ENCODE peak calls at places on chromosome 1, in seven cellular contexts. One of them, this sample, is unnamed.

GRCh38 chr1:223702735-223703667 is 9.3 kb upstream of the CAPN2 start:
- DNase-seq in effector memory CD4-positive, alpha-beta T cell: no peak
- DNase-seq in fibroblast of lung: peak; percentile 45
- DNase-seq in CD4-positive, alpha-beta memory T cell: no peak
- DNase-seq in K562: no peak
- DNase-seq in tibial nerve: no peak
- DNase-seq in A549: no peak
- DNase-seq in this sample: no peak

GRCh38 chr1:185293967-185294542 is 23.0 kb downstream of the IVNS1ABP start:
- DNase-seq in K562: no peak
- DNase-seq in CD4-positive, alpha-beta memory T cell: no peak
- DNase-seq in A549: no peak
- DNase-seq in effector memory CD4-positive, alpha-beta T cell: no peak
- DNase-seq in fibroblast of lung: no peak
- DNase-seq in tibial nerve: no peak
- DNase-seq in this sample: no peak

GRCh38 chr1:21944261-21945074 is 7.4 kb upstream of the HSPG2 start:
- DNase-seq in tibial nerve: no peak
- DNase-seq in A549: no peak
- DNase-seq in effector memory CD4-positive, alpha-beta T cell: no peak
- DNase-seq in K562: no peak
- DNase-seq in fibroblast of lung: no peak
- DNase-seq in CD4-positive, alpha-beta memory T cell: no peak
- DNase-seq in this sample: no peak

GRCh38 chr1:104932030-104932915 is 1182.6 kb downstream of the AMY1C start:
- DNase-seq in fibroblast of lung: no peak
- DNase-seq in K562: no peak
- DNase-seq in CD4-positive, alpha-beta memory T cell: no peak
- DNase-seq in tibial nerve: no peak
- DNase-seq in effector memory CD4-positive, alpha-beta T cell: no peak
- DNase-seq in A549: no peak
- DNase-seq in this sample: no peak

GRCh38 chr1:204503122-204503912 is 8.7 kb upstream of the PIK3C2B start:
- DNase-seq in A549: peak; percentile 56
- DNase-seq in effector memory CD4-positive, alpha-beta T cell: no peak
- DNase-seq in fibroblast of lung: peak; percentile 85
- DNase-seq in tibial nerve: no peak
- DNase-seq in K562: peak; percentile 52
- DNase-seq in CD4-positive, alpha-beta memory T cell: peak; percentile 74
- DNase-seq in this sample: no peak

GRCh38 chr1:204577794-204578478 is 61.7 kb downstream of the MDM4 start:
- DNase-seq in tibial nerve: no peak
- DNase-seq in K562: no peak
- DNase-seq in effector memory CD4-positive, alpha-beta T cell: no peak
- DNase-seq in fibroblast of lung: no peak
- DNase-seq in CD4-positive, alpha-beta memory T cell: no peak
- DNase-seq in A549: no peak
- DNase-seq in this sample: no peak

GRCh38 chr1:201709564-201710295 is 119.2 kb upstream of the IPO9 start:
- DNase-seq in K562: peak; percentile 88
- DNase-seq in A549: peak; percentile 82
- DNase-seq in effector memory CD4-positive, alpha-beta T cell: no peak
- DNase-seq in tibial nerve: peak; percentile 55
- DNase-seq in CD4-positive, alpha-beta memory T cell: peak; percentile 35
- DNase-seq in fibroblast of lung: peak; percentile 65
- DNase-seq in this sample: no peak

GRCh38 chr1:111990026-111990877 is 784 bp upstream of the KCND3 start:
- DNase-seq in K562: no peak
- DNase-seq in CD4-positive, alpha-beta memory T cell: no peak
- DNase-seq in fibroblast of lung: no peak
- DNase-seq in effector memory CD4-positive, alpha-beta T cell: no peak
- DNase-seq in tibial nerve: no peak
- DNase-seq in A549: no peak
- DNase-seq in this sample: no peak

GRCh38 chr1:9689011-9689706 is 37.6 kb downstream of the PIK3CD start:
- DNase-seq in fibroblast of lung: peak; percentile 67
- DNase-seq in effector memory CD4-positive, alpha-beta T cell: peak; percentile 69
- DNase-seq in tibial nerve: peak; percentile 74
- DNase-seq in A549: peak; percentile 38
- DNase-seq in K562: peak; percentile 97
- DNase-seq in CD4-positive, alpha-beta memory T cell: peak; percentile 80
- DNase-seq in this sample: peak; percentile 37

GRCh38 chr1:226945106-226945857 is 5.2 kb downstream of the COQ8A start:
- DNase-seq in K562: no peak
- DNase-seq in fibroblast of lung: no peak
- DNase-seq in tibial nerve: no peak
- DNase-seq in A549: no peak
- DNase-seq in effector memory CD4-positive, alpha-beta T cell: no peak
- DNase-seq in CD4-positive, alpha-beta memory T cell: no peak
- DNase-seq in this sample: no peak

GRCh38 chr1:221394011-221394544 is 347.8 kb downstream of the DUSP10 start:
- DNase-seq in K562: no peak
- DNase-seq in tibial nerve: no peak
- DNase-seq in fibroblast of lung: peak; percentile 93
- DNase-seq in CD4-positive, alpha-beta memory T cell: no peak
- DNase-seq in A549: no peak
- DNase-seq in effector memory CD4-positive, alpha-beta T cell: no peak
- DNase-seq in this sample: no peak

DNA sequence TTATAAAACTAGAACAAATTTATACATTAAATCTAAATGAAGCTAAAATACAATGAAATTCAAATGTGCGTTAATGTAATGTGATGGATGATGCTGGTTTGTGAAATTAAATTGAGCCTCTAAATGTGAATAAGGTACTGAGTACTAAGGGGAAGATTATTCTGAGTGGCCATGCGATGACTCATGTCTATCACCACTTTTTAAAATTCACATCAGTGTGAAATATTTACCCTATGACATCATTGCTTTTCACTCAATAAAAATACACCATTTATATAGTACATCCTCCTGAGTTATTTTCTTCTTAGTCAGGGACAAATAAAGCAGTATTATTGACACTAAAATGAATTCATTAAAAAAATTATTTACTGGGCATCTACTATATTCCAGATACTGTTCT is 224.9 kb upstream of the FAM78B start:
- DNase-seq in K562: no peak
- DNase-seq in effector memory CD4-positive, alpha-beta T cell: no peak
- DNase-seq in A549: no peak
- DNase-seq in fibroblast of lung: no peak
- DNase-seq in CD4-positive, alpha-beta memory T cell: no peak
- DNase-seq in tibial nerve: no peak
- DNase-seq in this sample: no peak
- H3K27ac ChIP-seq in K562: no peak overlapping the region
- H3K27ac ChIP-seq in effector memory CD4-positive, alpha-beta T cell: no peak overlapping the region
- H3K27ac ChIP-seq in A549: no peak overlapping the region
- H3K27ac ChIP-seq in fibroblast of lung: no peak overlapping the region
- H3K27ac ChIP-seq in CD4-positive, alpha-beta memory T cell: no peak overlapping the region
- H3K27ac ChIP-seq in tibial nerve: no peak overlapping the region
- H3K27ac ChIP-seq in this sample: no peak overlapping the region

GRCh38 chr1:2130871-2131289 is 63.7 kb downstream of the FAAP20 start:
- DNase-seq in tibial nerve: no peak
- DNase-seq in fibroblast of lung: no peak
- DNase-seq in A549: no peak
- DNase-seq in K562: no peak
- DNase-seq in CD4-positive, alpha-beta memory T cell: no peak
- DNase-seq in effector memory CD4-positive, alpha-beta T cell: no peak
- DNase-seq in this sample: no peak
- H3K4me1 ChIP-seq in tibial nerve: peaks cover 3% of the 10 kb centered on the region
- H3K4me1 ChIP-seq in fibroblast of lung: peaks cover 5% of the 10 kb centered on the region
- H3K4me1 ChIP-seq in A549: peaks cover 8% of the 10 kb centered on the region
- H3K4me1 ChIP-seq in K562: peaks cover 64% of the 10 kb centered on the region
- H3K4me1 ChIP-seq in CD4-positive, alpha-beta memory T cell: peaks cover 26% of the 10 kb centered on the region
- H3K4me1 ChIP-seq in effector memory CD4-positive, alpha-beta T cell: peaks cover 25% of the 10 kb centered on the region
- H3K4me1 ChIP-seq in this sample: no peaks in the 10 kb centered on the region

DNA sequence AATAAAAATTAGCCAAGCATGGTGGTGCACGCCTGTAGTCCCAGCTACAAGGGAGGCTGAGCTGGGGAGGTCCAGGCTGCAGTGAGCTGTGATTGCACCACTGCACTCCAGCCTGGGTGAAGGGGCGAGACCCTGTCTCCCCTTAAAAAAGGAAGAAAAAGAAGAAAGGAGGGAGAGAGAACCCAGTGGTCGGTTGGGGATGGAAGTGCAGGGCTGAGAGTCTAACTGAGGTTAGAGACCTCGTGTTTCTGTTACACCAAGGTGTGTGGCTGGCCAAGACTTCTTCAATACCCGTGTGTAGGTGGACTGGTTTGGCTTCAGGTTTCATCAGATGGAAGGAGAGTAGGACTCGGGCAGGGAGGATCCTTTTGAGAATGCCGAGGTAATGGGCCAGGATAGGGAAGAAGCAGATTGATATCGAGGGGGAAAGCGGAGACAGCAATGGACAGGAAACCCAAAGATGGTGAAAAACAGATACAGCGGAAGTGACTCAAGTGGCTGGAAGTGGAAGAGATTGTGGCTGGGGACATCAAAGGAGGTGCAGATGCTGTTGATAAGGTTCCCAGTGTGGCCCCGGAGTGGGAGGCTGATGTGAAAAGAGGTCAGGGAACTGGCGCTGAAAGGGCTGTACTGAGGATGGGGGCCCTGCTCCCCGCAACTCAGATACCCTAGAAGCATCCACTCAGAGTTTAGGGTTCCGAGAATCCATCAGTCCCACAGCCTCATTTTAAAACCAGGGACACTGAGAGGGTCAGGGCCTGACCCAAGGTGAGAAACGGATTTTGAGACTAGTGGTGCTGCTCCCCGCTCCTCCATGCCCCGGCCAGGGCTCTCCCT is 681 bp upstream of the UBXN10 start:
- DNase-seq in tibial nerve: no peak
- DNase-seq in CD4-positive, alpha-beta memory T cell: peak; percentile 71
- DNase-seq in effector memory CD4-positive, alpha-beta T cell: peak; percentile 42
- DNase-seq in K562: peak; percentile 74
- DNase-seq in A549: no peak
- DNase-seq in fibroblast of lung: no peak
- DNase-seq in this sample: no peak
- H3K4me3 ChIP-seq in tibial nerve: no peak overlapping the region
- H3K4me3 ChIP-seq in CD4-positive, alpha-beta memory T cell: peak overlapping the region; percentile 49
- H3K4me3 ChIP-seq in effector memory CD4-positive, alpha-beta T cell: peak overlapping the region; percentile 66
- H3K4me3 ChIP-seq in K562: peak overlapping the region; percentile 74
- H3K4me3 ChIP-seq in A549: no peak overlapping the region
- H3K4me3 ChIP-seq in fibroblast of lung: no peak overlapping the region
- H3K4me3 ChIP-seq in this sample: peak overlapping the region; percentile 63

DNA sequence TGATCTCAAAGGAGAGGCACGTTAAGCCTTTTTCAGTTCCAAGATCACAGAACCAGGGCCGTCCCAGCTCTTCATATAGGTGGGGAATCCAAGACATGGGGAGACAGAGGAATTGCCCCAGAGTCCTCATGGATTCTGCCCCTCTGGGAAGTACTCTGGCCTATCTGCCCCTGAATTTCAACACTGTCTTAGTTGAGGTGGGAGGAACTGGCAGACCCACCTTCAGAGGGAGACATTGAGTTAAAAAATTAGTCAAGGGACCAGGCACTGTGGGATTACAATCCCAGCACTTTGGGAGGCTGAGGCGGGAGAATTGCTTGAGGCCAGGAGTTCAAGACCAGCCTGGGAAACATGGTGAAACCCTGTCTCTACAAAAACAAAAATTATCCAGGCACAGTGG is 2.1 kb upstream of the KNCN start:
- DNase-seq in K562: peak; percentile 33
- DNase-seq in CD4-positive, alpha-beta memory T cell: no peak
- DNase-seq in fibroblast of lung: no peak
- DNase-seq in A549: no peak
- DNase-seq in tibial nerve: no peak
- DNase-seq in effector memory CD4-positive, alpha-beta T cell: no peak
- DNase-seq in this sample: no peak
- H3K27ac ChIP-seq in K562: no peak overlapping the region
- H3K27ac ChIP-seq in CD4-positive, alpha-beta memory T cell: no peak overlapping the region
- H3K27ac ChIP-seq in fibroblast of lung: no peak overlapping the region
- H3K27ac ChIP-seq in A549: no peak overlapping the region
- H3K27ac ChIP-seq in tibial nerve: no peak overlapping the region
- H3K27ac ChIP-seq in effector memory CD4-positive, alpha-beta T cell: no peak overlapping the region
- H3K27ac ChIP-seq in this sample: no peak overlapping the region

GRCh38 chr1:41497631-41498030 is 13.1 kb upstream of the EDN2 start:
- DNase-seq in K562: no peak
- DNase-seq in tibial nerve: no peak
- DNase-seq in A549: no peak
- DNase-seq in effector memory CD4-positive, alpha-beta T cell: no peak
- DNase-seq in fibroblast of lung: no peak
- DNase-seq in CD4-positive, alpha-beta memory T cell: no peak
- DNase-seq in this sample: no peak
- H3K4me1 ChIP-seq in K562: peaks cover 48% of the 10 kb centered on the region
- H3K4me1 ChIP-seq in tibial nerve: no peaks in the 10 kb centered on the region
- H3K4me1 ChIP-seq in A549: peaks cover 82% of the 10 kb centered on the region
- H3K4me1 ChIP-seq in effector memory CD4-positive, alpha-beta T cell: peaks cover 5% of the 10 kb centered on the region
- H3K4me1 ChIP-seq in fibroblast of lung: peaks cover 12% of the 10 kb centered on the region
- H3K4me1 ChIP-seq in CD4-positive, alpha-beta memory T cell: no peaks in the 10 kb centered on the region
- H3K4me1 ChIP-seq in this sample: peaks cover 79% of the 10 kb centered on the region

DNA sequence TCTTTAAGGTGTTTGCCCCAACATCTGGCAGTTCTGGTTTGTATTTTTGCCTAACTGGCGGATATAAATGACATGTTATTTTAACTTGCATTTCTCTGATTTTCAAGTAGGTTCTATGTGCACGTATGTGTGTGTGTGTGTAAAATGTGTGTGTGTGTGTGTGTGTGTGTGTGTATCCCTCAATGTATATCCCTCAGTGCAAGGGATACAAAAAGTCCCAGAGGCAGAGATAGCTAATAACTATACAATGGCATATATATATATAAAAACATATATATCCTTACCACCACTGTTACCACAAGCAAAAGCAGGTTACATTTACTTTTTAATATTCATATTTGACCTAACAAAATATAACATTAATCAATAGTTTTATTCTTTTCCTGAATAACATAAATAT is 95.0 kb upstream of the NR5A2 start:
- DNase-seq in fibroblast of lung: no peak
- DNase-seq in tibial nerve: no peak
- DNase-seq in CD4-positive, alpha-beta memory T cell: no peak
- DNase-seq in effector memory CD4-positive, alpha-beta T cell: no peak
- DNase-seq in A549: no peak
- DNase-seq in K562: no peak
- DNase-seq in this sample: no peak
- H3K4me3 ChIP-seq in fibroblast of lung: no peak overlapping the region
- H3K4me3 ChIP-seq in tibial nerve: no peak overlapping the region
- H3K4me3 ChIP-seq in CD4-positive, alpha-beta memory T cell: no peak overlapping the region
- H3K4me3 ChIP-seq in effector memory CD4-positive, alpha-beta T cell: no peak overlapping the region
- H3K4me3 ChIP-seq in A549: peak overlapping the region; percentile 31
- H3K4me3 ChIP-seq in K562: peak overlapping the region; percentile 31
- H3K4me3 ChIP-seq in this sample: peak overlapping the region; percentile 36

GRCh38 chr1:230100932-230101331 is 33.9 kb downstream of the GALNT2 start:
- DNase-seq in fibroblast of lung: no peak
- DNase-seq in K562: no peak
- DNase-seq in tibial nerve: no peak
- DNase-seq in CD4-positive, alpha-beta memory T cell: no peak
- DNase-seq in A549: no peak
- DNase-seq in effector memory CD4-positive, alpha-beta T cell: no peak
- DNase-seq in this sample: no peak
- H3K27ac ChIP-seq in fibroblast of lung: no peak overlapping the region
- H3K27ac ChIP-seq in K562: no peak overlapping the region
- H3K27ac ChIP-seq in tibial nerve: no peak overlapping the region
- H3K27ac ChIP-seq in CD4-positive, alpha-beta memory T cell: no peak overlapping the region
- H3K27ac ChIP-seq in A549: peak overlapping the region; percentile 94
- H3K27ac ChIP-seq in effector memory CD4-positive, alpha-beta T cell: no peak overlapping the region
- H3K27ac ChIP-seq in this sample: peak overlapping the region; percentile 39